ENCODE peak calls at places on chromosomes 5 and 9, in seven cellular contexts. One of them, this sample, is unnamed.

GRCh38 chr9:32378993-32379729 is 5.3 kb upstream of the ACO1 start:
- DNase-seq in fibroblast of the aortic adventitia: peak
- DNase-seq in activated CD8-positive, alpha-beta T cell treated with anti-CD3 and anti-CD28 coated beads for 36 hours: peak
- DNase-seq in SK-N-SH: peak
- DNase-seq in mucosa of gallbladder: peak
- DNase-seq in T-helper 9 cell: peak
- DNase-seq in midbrain: peak
- DNase-seq in this sample: peak

GRCh38 chr5:579746-580366 is 32.3 kb upstream of the CEP72 start:
- DNase-seq in fibroblast of the aortic adventitia: no peak
- DNase-seq in activated CD8-positive, alpha-beta T cell treated with anti-CD3 and anti-CD28 coated beads for 36 hours: no peak
- DNase-seq in SK-N-SH: no peak
- DNase-seq in mucosa of gallbladder: no peak
- DNase-seq in T-helper 9 cell: no peak
- DNase-seq in midbrain: no peak
- DNase-seq in this sample: no peak

GRCh38 chr5:93022770-93023169 is 558.2 kb downstream of the NR2F1-AS1 start:
- DNase-seq in fibroblast of the aortic adventitia: peak
- DNase-seq in activated CD8-positive, alpha-beta T cell treated with anti-CD3 and anti-CD28 coated beads for 36 hours: no peak
- DNase-seq in SK-N-SH: no peak
- DNase-seq in mucosa of gallbladder: no peak
- DNase-seq in T-helper 9 cell: no peak
- DNase-seq in midbrain: no peak
- DNase-seq in this sample: no peak

GRCh38 chr9:89532478-89532877 is 34.6 kb upstream of the SEMA4D start:
- DNase-seq in fibroblast of the aortic adventitia: no peak
- DNase-seq in activated CD8-positive, alpha-beta T cell treated with anti-CD3 and anti-CD28 coated beads for 36 hours: peak
- DNase-seq in SK-N-SH: no peak
- DNase-seq in mucosa of gallbladder: peak
- DNase-seq in T-helper 9 cell: no peak
- DNase-seq in midbrain: no peak
- DNase-seq in this sample: no peak

GRCh38 chr9:69178583-69179011 is 4.5 kb downstream of the TJP2 start:
- DNase-seq in fibroblast of the aortic adventitia: no peak
- DNase-seq in activated CD8-positive, alpha-beta T cell treated with anti-CD3 and anti-CD28 coated beads for 36 hours: no peak
- DNase-seq in SK-N-SH: no peak
- DNase-seq in mucosa of gallbladder: no peak
- DNase-seq in T-helper 9 cell: no peak
- DNase-seq in midbrain: no peak
- DNase-seq in this sample: no peak

GRCh38 chr5:90096415-90097081 is 313.0 kb downstream of the CETN3 start:
- DNase-seq in fibroblast of the aortic adventitia: peak
- DNase-seq in activated CD8-positive, alpha-beta T cell treated with anti-CD3 and anti-CD28 coated beads for 36 hours: no peak
- DNase-seq in SK-N-SH: no peak
- DNase-seq in mucosa of gallbladder: no peak
- DNase-seq in T-helper 9 cell: no peak
- DNase-seq in midbrain: no peak
- DNase-seq in this sample: peak

GRCh38 chr9:73269430-73270101 is 117.9 kb downstream of the ANXA1 start:
- DNase-seq in fibroblast of the aortic adventitia: peak
- DNase-seq in activated CD8-positive, alpha-beta T cell treated with anti-CD3 and anti-CD28 coated beads for 36 hours: no peak
- DNase-seq in SK-N-SH: peak
- DNase-seq in mucosa of gallbladder: no peak
- DNase-seq in T-helper 9 cell: no peak
- DNase-seq in midbrain: peak
- DNase-seq in this sample: peak

GRCh38 chr5:62576570-62577172 is 1.9 kb upstream of the LRRC70 start:
- DNase-seq in fibroblast of the aortic adventitia: no peak
- DNase-seq in activated CD8-positive, alpha-beta T cell treated with anti-CD3 and anti-CD28 coated beads for 36 hours: no peak
- DNase-seq in SK-N-SH: no peak
- DNase-seq in mucosa of gallbladder: no peak
- DNase-seq in T-helper 9 cell: no peak
- DNase-seq in midbrain: no peak
- DNase-seq in this sample: no peak

GRCh38 chr5:136420168-136420916 is 55.0 kb upstream of the TRPC7 start:
- DNase-seq in fibroblast of the aortic adventitia: no peak
- DNase-seq in activated CD8-positive, alpha-beta T cell treated with anti-CD3 and anti-CD28 coated beads for 36 hours: no peak
- DNase-seq in SK-N-SH: no peak
- DNase-seq in mucosa of gallbladder: no peak
- DNase-seq in T-helper 9 cell: no peak
- DNase-seq in midbrain: no peak
- DNase-seq in this sample: no peak